ENCODE peak calls at places on chromosome 12, in six cellular contexts. Z, Y, Q, S, O and V are unnamed samples.

GRCh38 chr12:122182887-122183587 is at the start of gene LRRC43:
- DNase-seq in Z (no peak), Y (no peak), Q (peak; percentile 39), S (no peak), O (no peak), V (no peak)

GRCh38 chr12:111453071-111453989 is 47.6 kb downstream of the SH2B3 start:
- DNase-seq in Z (peak; percentile 75), Y (no peak), Q (no peak), S (peak; percentile 47), O (peak; percentile 2), V (no peak)

GRCh38 chr12:46153267-46153872 is 115.5 kb downstream of the SLC38A1 start:
- DNase-seq in Z (no peak), Y (no peak), Q (no peak), S (no peak), O (no peak), V (peak; percentile 13)

GRCh38 chr12:124007810-124008570 is 35.0 kb downstream of the ZNF664 start:
- DNase-seq in Z (peak; percentile 61), Y (no peak), Q (no peak), S (no peak), O (no peak), V (no peak)

GRCh38 chr12:69694123-69694522 is 5.0 kb downstream of the BEST3 start:
- DNase-seq in Z (no peak), Y (no peak), Q (no peak), S (no peak), O (no peak), V (peak; percentile 21)

GRCh38 chr12:97640826-97641225 is 178.2 kb downstream of the RMST start:
- DNase-seq in Z (no peak), Y (no peak), Q (no peak), S (no peak), O (no peak), V (no peak)

GRCh38 chr12:9925746-9926393 is 6.3 kb downstream of the CLEC2A start:
- DNase-seq in Z (no peak), Y (no peak), Q (no peak), S (no peak), O (no peak), V (peak; percentile 26)

GRCh38 chr12:124191024-124191359 is 103.9 kb upstream of the RFLNA start:
- DNase-seq in Z (no peak), Y (no peak), Q (no peak), S (no peak), O (no peak), V (no peak)

GRCh38 chr12:18074001-18074400 is 16.0 kb downstream of the RERGL start:
- DNase-seq in Z (no peak), Y (no peak), Q (no peak), S (no peak), O (no peak), V (no peak)

GRCh38 chr12:74985986-74986319 is 223.7 kb downstream of the KCNC2 start:
- DNase-seq in Z (peak; percentile 68), Y (no peak), Q (no peak), S (peak; percentile 46), O (no peak), V (no peak)

GRCh38 chr12:104677441-104678089 is 220.8 kb downstream of the CHST11 start:
- DNase-seq in Z (no peak), Y (no peak), Q (no peak), S (no peak), O (no peak), V (no peak)

GRCh38 chr12:88726806-88727722 is 146.8 kb upstream of the KITLG start:
- DNase-seq in Z (no peak), Y (no peak), Q (no peak), S (no peak), O (no peak), V (no peak)

GRCh38 chr12:6956332-6956727 is 5.2 kb downstream of the PTPN6 start:
- DNase-seq in Z (peak; percentile 88), Y (no peak), Q (no peak), S (peak; percentile 64), O (no peak), V (no peak)

GRCh38 chr12:2944401-2945047 is 14.7 kb upstream of the TEAD4 start:
- DNase-seq in Z (no peak), Y (peak; percentile 72), Q (peak; percentile 37), S (peak; percentile 66), O (peak; percentile 50), V (peak; percentile 47)

GRCh38 chr12:122721057-122721545 is 4.5 kb upstream of the HCAR3 start:
- DNase-seq in Z (no peak), Y (no peak), Q (no peak), S (no peak), O (no peak), V (no peak)

GRCh38 chr12:29589271-29589670 is 91.8 kb upstream of the OVCH1 start:
- DNase-seq in Z (no peak), Y (no peak), Q (no peak), S (no peak), O (no peak), V (no peak)

DNA sequence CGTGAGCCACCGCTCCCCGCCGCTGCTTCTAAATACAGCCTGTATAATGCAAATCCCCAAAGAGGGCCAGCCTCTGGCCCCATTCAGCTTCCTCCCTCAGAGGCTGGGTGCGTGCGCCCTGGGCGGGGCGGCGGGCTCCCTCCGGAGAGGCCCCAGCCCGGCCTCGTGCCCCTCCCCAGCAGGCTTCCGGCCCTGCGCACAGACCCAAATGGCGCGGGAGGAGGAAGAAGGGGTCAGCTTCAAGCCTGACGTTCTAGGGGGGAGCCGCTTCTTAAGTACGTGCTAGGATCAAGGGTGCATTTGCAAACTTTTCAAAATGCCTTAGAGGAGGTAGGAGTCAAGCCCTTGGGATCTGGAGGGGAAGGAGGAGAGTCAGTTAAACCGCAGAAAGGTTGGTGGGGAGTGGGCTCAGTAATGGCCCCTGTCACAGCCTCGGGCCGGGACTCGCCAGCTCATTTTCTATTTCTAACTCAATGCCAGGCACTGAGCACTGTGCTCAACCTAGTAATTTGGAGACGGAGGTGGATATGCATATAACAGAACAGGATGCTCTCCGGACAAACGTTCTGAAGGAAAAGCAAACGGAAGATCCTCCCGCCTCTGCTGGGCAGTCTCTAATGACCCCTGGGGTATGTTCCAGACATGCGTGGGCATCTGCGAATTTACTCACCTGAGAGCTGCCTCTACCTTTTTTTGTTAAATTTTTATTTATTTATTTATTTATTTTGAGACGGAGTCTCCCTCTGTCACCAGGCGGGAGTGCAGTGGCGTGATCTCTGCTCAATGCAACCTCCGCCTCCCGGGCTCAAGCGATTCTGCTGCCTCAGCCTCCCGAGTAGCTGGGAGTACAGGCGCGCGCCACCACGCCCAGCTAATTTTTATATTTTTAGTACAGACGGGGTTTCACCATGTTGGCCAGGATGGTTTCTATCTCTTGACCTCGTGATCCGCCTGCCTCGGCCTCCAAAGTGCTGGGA is 32.3 kb downstream of the NINJ2 start:
- DNase-seq in Z (peak; percentile 91), Y (no peak), Q (peak; percentile 83), S (peak; percentile 76), O (no peak), V (peak; percentile 85)
- TF ChIP-seq POLR2A in Z (no peak), Y (no peak), Q (no peak), S (no peak), O (no peak), V (peak; percentile 39)

GRCh38 chr12:130878193-130879185 is 6.6 kb downstream of the RAN start:
- DNase-seq in Z (no peak), Y (no peak), Q (no peak), S (peak; percentile 11), O (no peak), V (peak; percentile 38)

GRCh38 chr12:130880411-130880885 is 8.6 kb downstream of the RAN start:
- DNase-seq in Z (no peak), Y (no peak), Q (no peak), S (peak; percentile 24), O (no peak), V (no peak)

GRCh38 chr12:130881046-130881445 is 9.2 kb downstream of the RAN start:
- DNase-seq in Z (no peak), Y (no peak), Q (no peak), S (peak; percentile 10), O (no peak), V (no peak)

GRCh38 chr12:130879212-130879686 is 7.4 kb downstream of the RAN start:
- DNase-seq in Z (no peak), Y (no peak), Q (no peak), S (peak; percentile 61), O (no peak), V (peak; percentile 28)

GRCh38 chr12:130879781-130880389 is 8.0 kb downstream of the RAN start:
- DNase-seq in Z (no peak), Y (no peak), Q (no peak), S (peak; percentile 47), O (no peak), V (no peak)
- TF ChIP-seq POLR2A in Z (no peak), Y (no peak), Q (no peak), S (no peak), O (no peak), V (no peak)

DNA sequence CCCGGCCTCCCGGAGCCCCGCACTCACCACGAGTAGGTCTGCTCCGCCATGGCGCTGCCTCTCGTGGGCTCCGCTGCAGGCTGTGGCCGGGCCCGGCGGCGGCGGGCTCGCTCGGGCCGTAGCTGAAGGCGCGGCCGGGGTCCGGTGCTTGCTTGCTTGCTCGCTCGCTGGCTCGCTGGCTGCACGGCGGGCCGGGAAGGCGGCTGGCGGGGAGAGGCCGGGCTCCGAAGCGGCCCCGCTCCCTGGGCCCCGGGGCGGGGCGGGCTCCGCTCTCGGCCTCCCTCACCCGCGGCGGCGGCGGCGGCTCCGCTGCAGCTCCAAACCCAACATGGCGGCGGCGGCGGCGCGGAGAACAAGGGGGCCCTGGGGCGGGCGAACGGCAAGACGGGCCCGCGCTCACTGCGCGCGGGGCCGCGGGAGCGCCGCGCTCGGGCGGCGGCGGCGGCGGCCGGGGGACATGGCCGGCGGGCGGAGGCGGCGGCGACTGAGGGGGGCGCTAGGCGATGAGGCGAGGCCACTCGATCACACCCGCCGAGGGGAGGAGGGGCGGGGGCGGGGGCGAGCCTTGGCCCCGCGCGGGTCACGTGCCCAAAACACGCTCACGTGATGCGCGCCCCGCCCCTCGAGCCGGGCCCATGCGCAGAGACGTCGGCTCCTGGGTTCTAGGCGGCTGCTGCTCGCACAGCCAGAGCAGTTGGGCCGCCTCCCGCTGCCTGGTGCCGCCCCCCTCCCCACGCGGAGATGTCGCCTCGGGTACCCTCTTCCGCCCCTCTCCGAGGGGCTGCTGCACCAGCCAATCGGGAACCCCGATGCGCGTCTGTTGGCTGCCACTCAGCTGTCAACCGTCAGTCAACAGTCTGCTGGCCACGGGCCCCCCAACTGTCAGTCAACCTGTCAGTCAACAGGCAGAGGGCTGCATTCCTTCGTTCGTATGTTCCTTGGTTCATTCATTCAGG is at the start of gene SPPL3:
- DNase-seq in Z (peak; percentile 98), Y (peak; percentile 95), Q (peak; percentile 93), S (peak; percentile 95), O (peak; percentile 89), V (peak; percentile 96)
- TF ChIP-seq POLR2A in Z (peak; percentile 34), Y (peak; percentile 52), Q (no peak), S (peak; percentile 45), O (peak; percentile 44), V (peak; percentile 69)

DNA sequence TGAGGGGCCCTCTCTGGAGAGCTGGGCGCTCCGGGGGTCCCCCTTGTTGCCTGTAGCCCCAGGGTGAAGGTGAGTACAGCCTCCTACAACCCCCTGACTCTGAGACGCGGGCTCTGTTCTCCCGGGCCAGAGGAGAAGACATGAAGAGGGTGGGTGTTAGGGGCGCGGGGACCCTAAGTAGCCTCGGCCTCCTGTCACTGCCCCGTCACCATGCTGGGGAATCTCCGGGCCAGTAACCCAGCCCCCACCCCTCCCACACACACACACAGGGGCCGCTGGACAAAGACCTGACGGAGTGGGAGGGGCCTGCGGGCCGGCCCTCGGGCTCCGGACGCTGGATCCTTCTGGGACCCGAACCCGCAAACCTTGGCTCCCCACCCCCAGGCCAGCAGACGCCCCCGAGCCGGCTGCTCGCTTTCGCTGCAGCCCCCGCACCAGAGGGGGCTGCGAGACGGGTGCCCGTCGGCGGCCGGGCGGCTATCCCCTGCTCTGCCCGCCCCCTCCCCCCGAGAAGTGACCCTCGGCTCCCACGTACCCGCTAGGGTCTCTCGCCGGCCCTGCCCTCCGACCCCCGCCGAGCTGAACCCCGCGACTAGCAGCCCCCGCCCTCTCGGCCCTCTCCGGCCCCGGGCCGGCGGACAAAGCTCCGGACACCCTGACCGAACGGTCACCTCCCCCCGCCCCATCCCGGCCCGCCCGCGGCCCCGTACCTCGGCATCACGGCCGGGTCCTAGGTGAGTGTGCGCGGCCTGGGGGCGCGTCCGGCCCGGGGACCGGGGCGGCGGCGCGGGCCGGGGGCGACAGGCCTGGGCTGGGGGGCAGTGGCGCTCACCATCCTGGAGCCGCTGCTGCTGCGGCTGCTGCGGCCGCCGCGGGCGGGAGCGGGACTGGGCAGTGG is at the start of gene FIGNL2:
- DNase-seq in Z (no peak), Y (no peak), Q (no peak), S (no peak), O (no peak), V (no peak)
- TF ChIP-seq POLR2A in Z (no peak), Y (no peak), Q (no peak), S (no peak), O (no peak), V (no peak)